ENCODE peak calls at places on chromosomes 1 and 21, in eight cellular contexts. Y is heart left ventricle, Z is kidney, E is bronchial epithelial cell, P is tibial nerve, D is uterus, G is heart right ventricle, W is transverse colon. C is an unnamed sample.

GRCh38 chr1:107019166-107019565 is 37.3 kb upstream of the PRMT6 start:
- DNase-seq in Y (no peak), Z (no peak), E (peak), P (no peak), D (no peak), G (no peak), W (no peak), C (no peak)

GRCh38 chr1:152111515-152111968 is 3.7 kb downstream of the TCHH start:
- DNase-seq in Y (no peak), Z (peak), E (no peak), P (no peak), D (no peak), G (no peak), W (no peak), C (no peak)

GRCh38 chr1:82226198-82226505 is 425.4 kb downstream of the ADGRL2 start:
- DNase-seq in Y (no peak), Z (no peak), E (peak), P (no peak), D (no peak), G (no peak), W (no peak), C (no peak)

GRCh38 chr1:26317612-26318337 is at the start of gene CD52:
- DNase-seq in Y (peak), Z (no peak), E (no peak), P (no peak), D (no peak), G (no peak), W (peak), C (no peak)

GRCh38 chr1:195097316-195097715 is 1510.9 kb downstream of the KCNT2 start:
- DNase-seq in Y (no peak), Z (peak), E (peak), P (no peak), D (no peak), G (no peak), W (no peak), C (no peak)

GRCh38 chr21:39048064-39048463 is 135.2 kb downstream of the PSMG1 start:
- DNase-seq in Y (peak), Z (no peak), E (peak), P (no peak), D (no peak), G (peak), W (peak), C (no peak)

GRCh38 chr1:119958223-119958622 is 61.9 kb upstream of the ADAM30 start:
- DNase-seq in Y (no peak), Z (no peak), E (no peak), P (no peak), D (no peak), G (no peak), W (no peak), C (no peak)

GRCh38 chr21:38506606-38507331 is 8.5 kb upstream of the ERG start:
- DNase-seq in Y (no peak), Z (no peak), E (no peak), P (no peak), D (no peak), G (no peak), W (peak), C (no peak)

GRCh38 chr1:100734716-100735115 is 15.2 kb downstream of the VCAM1 start:
- DNase-seq in Y (no peak), Z (no peak), E (peak), P (no peak), D (no peak), G (no peak), W (no peak), C (no peak)

GRCh38 chr21:20802201-20802600 is 196.0 kb upstream of the NCAM2 start:
- DNase-seq in Y (no peak), Z (no peak), E (no peak), P (no peak), D (no peak), G (no peak), W (no peak), C (no peak)

GRCh38 chr1:235160395-235160964 is 570 bp downstream of the RBM34 start:
- DNase-seq in Y (no peak), Z (no peak), E (peak), P (no peak), D (no peak), G (no peak), W (no peak), C (no peak)

GRCh38 chr1:29344336-29344735 is 108.0 kb downstream of the PTPRU start:
- DNase-seq in Y (no peak), Z (no peak), E (no peak), P (no peak), D (no peak), G (no peak), W (no peak), C (no peak)

GRCh38 chr1:168465942-168466702 is 77.7 kb downstream of the XCL2 start:
- DNase-seq in Y (peak), Z (no peak), E (peak), P (no peak), D (peak), G (peak), W (peak), C (no peak)

GRCh38 chr1:43938892-43939587 is 5.4 kb downstream of the ARTN start:
- DNase-seq in Y (no peak), Z (no peak), E (no peak), P (no peak), D (no peak), G (no peak), W (no peak), C (no peak)

GRCh38 chr1:91889717-91890459 is 3.9 kb upstream of the TGFBR3 start:
- DNase-seq in Y (no peak), Z (no peak), E (peak), P (no peak), D (peak), G (no peak), W (no peak), C (no peak)

GRCh38 chr1:16286122-16286521 is 49.1 kb upstream of the CPLANE2 start:
- DNase-seq in Y (no peak), Z (no peak), E (no peak), P (no peak), D (no peak), G (no peak), W (no peak), C (no peak)

GRCh38 chr1:240888039-240888786 is 276.3 kb upstream of the GREM2 start:
- DNase-seq in Y (no peak), Z (no peak), E (peak), P (no peak), D (no peak), G (no peak), W (peak), C (no peak)

GRCh38 chr1:7508052-7508745 is 262.9 kb upstream of the VAMP3 start:
- DNase-seq in Y (no peak), Z (no peak), E (peak), P (no peak), D (no peak), G (no peak), W (no peak), C (no peak)

GRCh38 chr1:8061210-8061609 is 35.1 kb upstream of the ERRFI1 start:
- DNase-seq in Y (no peak), Z (no peak), E (peak), P (no peak), D (peak), G (no peak), W (no peak), C (no peak)

GRCh38 chr1:27542463-27543273 is 52.7 kb upstream of the WASF2 start:
- DNase-seq in Y (no peak), Z (peak), E (peak), P (no peak), D (peak), G (peak), W (peak), C (no peak)

GRCh38 chr1:28091043-28091781 is 2.8 kb upstream of the EYA3 start:
- DNase-seq in Y (peak), Z (no peak), E (peak), P (peak), D (peak), G (peak), W (peak), C (no peak)

GRCh38 chr1:119340861-119341261 is 27.7 kb upstream of the HAO2 start:
- DNase-seq in Y (no peak), Z (no peak), E (no peak), P (no peak), D (no peak), G (no peak), W (no peak), C (no peak)

GRCh38 chr1:80441664-80442063 is 1359.1 kb upstream of the ADGRL2 start:
- DNase-seq in Y (no peak), Z (no peak), E (no peak), P (no peak), D (no peak), G (no peak), W (no peak), C (no peak)

GRCh38 chr1:244273845-244274619 is 177.7 kb downstream of the ADSS2 start:
- DNase-seq in Y (peak), Z (no peak), E (peak), P (no peak), D (peak), G (peak), W (peak), C (no peak)

GRCh38 chr1:38000529-38001453 is 4.5 kb downstream of the FHL3 start:
- DNase-seq in Y (peak), Z (peak), E (peak), P (no peak), D (peak), G (peak), W (no peak), C (no peak)

GRCh38 chr1:56456426-56457101 is 122.8 kb downstream of the PLPP3 start:
- DNase-seq in Y (no peak), Z (no peak), E (peak), P (no peak), D (peak), G (peak), W (no peak), C (no peak)

GRCh38 chr1:240092301-240093119 is 827 bp downstream of the FMN2 start:
- DNase-seq in Y (no peak), Z (peak), E (no peak), P (no peak), D (peak), G (no peak), W (peak), C (no peak)

GRCh38 chr1:65866439-65866838 is 73.7 kb downstream of the PDE4B start:
- DNase-seq in Y (no peak), Z (no peak), E (no peak), P (no peak), D (no peak), G (no peak), W (no peak), C (no peak)

GRCh38 chr1:24903560-24903954 is 26.5 kb downstream of the RUNX3 start:
- DNase-seq in Y (peak), Z (peak), E (no peak), P (no peak), D (no peak), G (no peak), W (peak), C (no peak)

GRCh38 chr1:184299796-184300195 is 87.0 kb upstream of the C1orf21 start:
- DNase-seq in Y (no peak), Z (no peak), E (no peak), P (no peak), D (no peak), G (no peak), W (no peak), C (no peak)
- H3K4me3 ChIP-seq in Y (no peak), Z (no peak), E (no peak), P (no peak), D (no peak), G (no peak), W (no peak), C (no peak)

GRCh38 chr1:226085675-226086074 is 23.2 kb downstream of the H3-3A start:
- DNase-seq in Y (no peak), Z (no peak), E (no peak), P (no peak), D (no peak), G (no peak), W (no peak), C (no peak)

GRCh38 chr1:226082959-226083302 is 20.4 kb downstream of the H3-3A start:
- DNase-seq in Y (peak), Z (peak), E (no peak), P (peak), D (peak), G (peak), W (peak), C (no peak)

GRCh38 chr1:226078336-226078735 is 15.8 kb downstream of the H3-3A start:
- DNase-seq in Y (no peak), Z (no peak), E (no peak), P (no peak), D (no peak), G (no peak), W (no peak), C (no peak)

GRCh38 chr1:226083303-226084101 is 21.0 kb downstream of the H3-3A start:
- DNase-seq in Y (peak), Z (peak), E (peak), P (peak), D (peak), G (peak), W (peak), C (peak)

DNA sequence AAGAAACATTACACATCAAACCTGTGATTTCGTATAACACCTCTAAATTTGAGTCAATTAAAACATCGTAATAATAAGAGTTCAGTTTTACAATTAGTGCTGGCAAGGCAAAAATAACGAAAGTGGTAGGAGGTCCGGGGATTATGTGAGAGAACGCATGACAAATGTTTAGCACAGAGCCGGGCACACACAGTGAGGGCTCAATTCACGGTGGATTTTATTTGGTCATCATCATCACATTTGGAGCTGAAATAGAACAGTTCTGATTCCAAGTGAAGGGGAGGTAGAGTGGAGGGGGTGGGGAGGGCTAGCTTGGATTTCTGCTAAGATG is 20.0 kb downstream of the H3-3A start:
- DNase-seq in Y (no peak), Z (no peak), E (no peak), P (no peak), D (no peak), G (no peak), W (no peak), C (no peak)
- H3K4me3 ChIP-seq in Y (peak), Z (peak), E (peak), P (peak), D (peak), G (peak), W (no peak), C (peak)

DNA sequence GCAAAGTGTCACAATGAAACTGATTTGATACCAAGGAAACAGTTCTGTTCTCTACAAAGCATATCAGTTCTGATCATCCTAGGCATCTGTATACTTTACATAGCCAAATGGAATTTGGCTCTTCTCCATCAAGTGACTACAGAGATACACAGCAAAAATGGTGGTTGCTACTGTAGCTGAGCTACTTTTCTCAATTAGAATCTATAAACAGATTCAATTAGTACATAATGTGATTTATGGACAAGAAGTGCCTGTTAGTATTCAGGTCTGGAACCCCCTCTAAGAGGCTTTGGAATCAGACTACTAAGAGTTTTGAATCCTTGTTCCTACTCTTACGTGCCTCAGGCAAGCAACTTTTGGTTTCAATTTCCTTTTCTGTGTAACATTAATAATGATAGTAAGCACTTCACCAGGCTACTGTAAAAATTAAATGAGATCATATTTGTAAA is 25.5 kb downstream of the C21orf91 start:
- DNase-seq in Y (no peak), Z (no peak), E (no peak), P (no peak), D (no peak), G (no peak), W (no peak), C (no peak)
- H3K4me3 ChIP-seq in Y (peak), Z (peak), E (no peak), P (peak), D (peak), G (peak), W (no peak), C (peak)

GRCh38 chr1:32427264-32427963 is 33.2 kb upstream of the BSDC1 start:
- DNase-seq in Y (no peak), Z (no peak), E (no peak), P (no peak), D (no peak), G (no peak), W (no peak), C (no peak)
- H3K4me3 ChIP-seq in Y (no peak), Z (no peak), E (no peak), P (peak), D (peak), G (no peak), W (no peak), C (peak)

GRCh38 chr1:113982955-113983742 is 3.9 kb downstream of the OLFML3 start:
- DNase-seq in Y (no peak), Z (no peak), E (no peak), P (no peak), D (no peak), G (no peak), W (no peak), C (no peak)

GRCh38 chr1:113980120-113980519 is 846 bp downstream of the OLFML3 start:
- DNase-seq in Y (peak), Z (peak), E (no peak), P (peak), D (peak), G (peak), W (peak), C (no peak)

GRCh38 chr1:113984710-113985109 is 5.4 kb downstream of the OLFML3 start:
- DNase-seq in Y (no peak), Z (no peak), E (no peak), P (no peak), D (no peak), G (peak), W (no peak), C (no peak)

GRCh38 chr1:113983826-113984225 is 4.6 kb downstream of the OLFML3 start:
- DNase-seq in Y (no peak), Z (no peak), E (peak), P (no peak), D (no peak), G (no peak), W (no peak), C (no peak)

DNA sequence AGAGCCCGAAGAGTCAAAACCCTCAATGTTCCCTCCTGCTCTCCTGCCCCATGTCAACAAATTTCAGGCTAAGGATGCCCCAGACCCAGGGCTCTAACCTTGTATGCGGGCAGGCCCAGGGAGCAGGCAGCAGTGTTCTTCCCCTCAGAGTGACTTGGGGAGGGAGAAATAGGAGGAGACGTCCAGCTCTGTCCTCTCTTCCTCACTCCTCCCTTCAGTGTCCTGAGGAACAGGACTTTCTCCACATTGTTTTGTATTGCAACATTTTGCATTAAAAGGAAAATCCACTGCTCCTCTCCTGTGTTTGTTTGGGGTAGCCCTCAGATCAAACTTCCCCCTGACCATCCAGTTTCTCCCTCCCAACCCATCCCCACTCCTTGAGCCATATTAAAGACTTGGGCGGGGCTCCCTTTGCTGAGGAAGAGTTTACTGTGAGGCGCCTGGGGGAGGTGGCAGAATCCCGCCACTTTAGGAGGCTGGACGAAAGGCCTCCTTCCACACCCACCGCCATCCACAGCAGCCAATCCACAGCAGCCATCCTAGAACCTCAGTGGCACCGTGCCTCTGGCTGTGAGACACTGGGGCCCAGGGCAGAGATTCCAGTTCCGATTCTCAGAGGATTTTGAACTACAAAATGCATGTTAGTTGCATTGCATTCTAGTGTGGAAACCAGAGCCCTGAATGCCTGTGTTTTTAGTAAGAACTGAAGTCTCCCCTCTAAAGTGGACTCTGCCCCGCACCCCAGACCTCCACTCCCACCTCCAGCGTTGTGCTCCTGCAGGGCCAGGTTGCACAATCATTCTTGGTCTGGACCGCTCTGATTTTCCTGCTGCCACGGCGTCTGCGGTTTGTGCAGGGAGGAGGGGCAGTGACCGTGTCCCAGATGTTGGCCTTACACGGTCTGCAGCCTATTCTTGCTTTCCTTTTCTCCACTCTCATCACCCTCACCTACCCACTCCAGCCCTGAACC is 3.0 kb downstream of the OLFML3 start:
- DNase-seq in Y (peak), Z (no peak), E (peak), P (peak), D (peak), G (peak), W (peak), C (no peak)
- H3K4me3 ChIP-seq in Y (peak), Z (peak), E (no peak), P (peak), D (peak), G (peak), W (no peak), C (peak)

C was measured in esophagus squamous epithelium.